ENCODE peak calls at places on chromosomes 5 and 9, in nine cellular contexts. B, C, F, Q, R, J, P, Z and I are unnamed samples.

GRCh38 chr5:168085321-168086040 is 206.0 kb upstream of the WWC1 start:
- DNase-seq in R (peak; percentile 73), C (no peak), F (no peak), B (no peak), Q (no peak), Z (no peak), P (no peak), J (no peak), I (no peak)

GRCh38 chr5:131206061-131206460 is 35.3 kb downstream of the LYRM7 start:
- DNase-seq in B (no peak), J (no peak), F (no peak), P (no peak), C (no peak), R (no peak), Q (no peak), Z (no peak), I (no peak)

GRCh38 chr5:143562935-143563334 is 159.4 kb upstream of the NR3C1 start:
- DNase-seq in Q (no peak), C (peak; percentile 91), B (no peak), F (peak; percentile 90), P (no peak), J (no peak), R (peak; percentile 75), Z (no peak), I (no peak)

GRCh38 chr9:113985968-113986585 is 92.0 kb downstream of the AMBP start:
- DNase-seq in Q (no peak), R (peak; percentile 13), Z (no peak), C (no peak), B (no peak), F (peak; percentile 71), P (no peak), J (no peak), I (no peak)

GRCh38 chr5:146410272-146410671 is 36.9 kb upstream of the TCERG1 start:
- DNase-seq in J (no peak), C (no peak), F (no peak), Q (no peak), P (no peak), B (no peak), Z (no peak), R (no peak), I (no peak)

GRCh38 chr9:94167055-94167346 is 82.7 kb downstream of the PTPDC1 start:
- DNase-seq in B (no peak), R (peak; percentile 89), J (no peak), F (no peak), C (no peak), P (no peak), Z (no peak), Q (no peak), I (no peak)

GRCh38 chr9:128894764-128895163 is 12.8 kb downstream of the LRRC8A start:
- DNase-seq in R (no peak), Z (no peak), Q (no peak), P (no peak), B (no peak), F (no peak), J (no peak), C (no peak), I (no peak)

GRCh38 chr5:34490501-34491250 is 165.5 kb upstream of the RAI14 start:
- DNase-seq in C (peak; percentile 88), R (peak; percentile 27), J (no peak), Z (no peak), F (no peak), B (no peak), Q (no peak), P (no peak), I (no peak)

GRCh38 chr5:175698401-175699115 is 40.7 kb downstream of the HRH2 start:
- DNase-seq in J (no peak), C (no peak), B (no peak), Q (no peak), R (no peak), F (no peak), P (no peak), Z (no peak), I (no peak)

GRCh38 chr5:18050344-18050743 is 416.1 kb downstream of the TAF11L14 start:
- DNase-seq in C (no peak), B (no peak), F (no peak), R (no peak), Z (no peak), J (no peak), Q (no peak), P (no peak), I (no peak)

GRCh38 chr5:102795546-102795945 is 40.4 kb downstream of the PAM start:
- DNase-seq in B (no peak), Z (no peak), C (no peak), Q (no peak), J (no peak), R (no peak), F (no peak), P (no peak), I (no peak)

GRCh38 chr9:92736816-92737606 is 27.6 kb downstream of the BICD2 start:
- DNase-seq in P (no peak), Z (no peak), F (no peak), J (no peak), R (no peak), C (no peak), B (no peak), Q (no peak), I (no peak)

GRCh38 chr5:13809921-13810320 is 134.6 kb downstream of the DNAH5 start:
- DNase-seq in J (no peak), Q (no peak), Z (no peak), F (no peak), B (no peak), C (no peak), R (no peak), P (no peak), I (no peak)

GRCh38 chr9:75139201-75139600 is 50.9 kb downstream of the OSTF1 start:
- DNase-seq in F (no peak), Q (no peak), P (no peak), J (no peak), Z (no peak), B (no peak), R (no peak), C (no peak), I (no peak)

GRCh38 chr5:157273131-157273556 is 7.2 kb downstream of the CYFIP2 start:
- DNase-seq in Z (no peak), F (no peak), C (no peak), J (no peak), Q (no peak), B (no peak), R (no peak), P (no peak), I (no peak)

GRCh38 chr5:114412509-114413171 is 50.8 kb downstream of the KCNN2 start:
- DNase-seq in F (peak; percentile 92), Q (no peak), Z (no peak), C (no peak), P (no peak), J (no peak), R (peak; percentile 60), B (no peak), I (no peak)

GRCh38 chr5:98510111-98510510 is 263.4 kb upstream of the RGMB start:
- DNase-seq in C (no peak), Z (no peak), B (no peak), Q (no peak), R (peak; percentile 58), P (no peak), J (no peak), F (peak; percentile 40), I (no peak)

GRCh38 chr5:96195053-96195452 is 233.4 kb upstream of the ELL2 start:
- DNase-seq in J (no peak), B (no peak), P (no peak), Z (no peak), C (no peak), Q (no peak), R (peak; percentile 67), F (peak; percentile 41), I (no peak)

GRCh38 chr9:93258419-93258817 is 74.5 kb downstream of the WNK2 start:
- DNase-seq in C (no peak), J (peak; percentile 42), R (no peak), F (no peak), Z (no peak), Q (no peak), P (peak; percentile 15), B (no peak), I (no peak)